ENCODE peak calls at places on chromosomes 4 and X, in eight cellular contexts. G, N, P, O, F, Z, Y and T are unnamed samples.

GRCh38 chr4:155099231-155099630 is 109.2 kb upstream of the NPY2R start:
- DNase-seq in F (no peak), Z (no peak), N (no peak), Y (no peak), G (no peak), P (no peak), O (no peak), T (no peak)

GRCh38 chr4:27218013-27218412 is 357.4 kb downstream of the STIM2 start:
- DNase-seq in Y (no peak), F (no peak), G (no peak), P (peak; percentile 55), O (no peak), Z (no peak), N (no peak), T (no peak)

GRCh38 chr4:138576684-138577083 is 334.5 kb upstream of the SLC7A11 start:
- DNase-seq in P (peak; percentile 56), F (no peak), N (no peak), Z (no peak), G (no peak), Y (no peak), O (no peak), T (no peak)

GRCh38 chrX:53435997-53436396 is 1.8 kb upstream of the HSD17B10 start:
- DNase-seq in G (peak; percentile 39), N (peak; percentile 78), O (peak; percentile 61), Z (peak; percentile 57), P (peak; percentile 49), Y (no peak), F (peak; percentile 71), T (no peak)

GRCh38 chrX:19670321-19670750 is 155.0 kb upstream of the MAP3K15 start:
- DNase-seq in Z (no peak), F (no peak), N (no peak), Y (no peak), G (no peak), P (peak; percentile 9), O (no peak), T (no peak)

GRCh38 chr4:118904935-118905334 is 16.3 kb downstream of the SYNPO2 start:
- DNase-seq in Z (no peak), F (no peak), G (no peak), N (no peak), O (no peak), Y (no peak), P (no peak), T (no peak)

GRCh38 chr4:147864591-147864990 is 132.7 kb downstream of the ARHGAP10 start:
- DNase-seq in Z (no peak), O (no peak), F (no peak), Y (no peak), P (no peak), N (no peak), G (no peak), T (no peak)

GRCh38 chr4:101155368-101155767 is 192.0 kb downstream of the PPP3CA start:
- DNase-seq in G (no peak), N (peak; percentile 9), Z (no peak), F (no peak), Y (no peak), O (no peak), P (peak; percentile 81), T (no peak)

GRCh38 chr4:161936625-161937133 is 227.1 kb downstream of the FSTL5 start:
- DNase-seq in Y (no peak), N (no peak), Z (no peak), O (no peak), G (no peak), F (no peak), P (peak; percentile 75), T (no peak)

GRCh38 chr4:38857354-38858096 is 908 bp upstream of the TLR6 start:
- DNase-seq in G (no peak), N (peak; percentile 70), Y (peak; percentile 74), P (peak; percentile 88), F (peak; percentile 81), O (no peak), Z (peak; percentile 53), T (peak; percentile 78)

GRCh38 chrX:109660756-109661155 is 35.8 kb upstream of the KCNE5 start:
- DNase-seq in G (no peak), Y (no peak), N (no peak), F (no peak), P (no peak), Z (no peak), O (no peak), T (no peak)

GRCh38 chrX:116230136-116230886 is 59.8 kb downstream of the AGTR2 start:
- DNase-seq in F (no peak), N (no peak), Y (no peak), Z (no peak), O (no peak), G (no peak), P (no peak), T (no peak)

GRCh38 chr4:108834167-108834566 is 71.3 kb upstream of the ETNPPL start:
- DNase-seq in N (no peak), Z (no peak), P (peak; percentile 74), G (no peak), Y (no peak), F (no peak), O (no peak), T (no peak)

GRCh38 chr4:189090174-189090814 is 850.4 kb upstream of the FRG1 start:
- DNase-seq in Y (no peak), N (peak; percentile 58), O (peak; percentile 10), G (no peak), Z (no peak), P (peak; percentile 5), F (no peak), T (no peak)

GRCh38 chr4:76781698-76782595 is 116.0 kb downstream of the SOWAHB start:
- DNase-seq in Y (no peak), Z (no peak), P (peak; percentile 97), O (no peak), N (peak; percentile 78), G (no peak), F (no peak), T (no peak)

GRCh38 chrX:153867671-153868070 is 18.3 kb downstream of the L1CAM start:
- DNase-seq in Z (no peak), N (no peak), P (no peak), O (no peak), Y (no peak), G (no peak), F (no peak), T (no peak)

GRCh38 chr4:47473351-47473750 is 9.8 kb upstream of the COMMD8 start:
- DNase-seq in Z (no peak), Y (no peak), F (no peak), O (no peak), N (no peak), G (no peak), P (no peak), T (no peak)

GRCh38 chrX:107773206-107773605 is 2.4 kb downstream of the TSC22D3 start:
- DNase-seq in P (no peak), O (peak; percentile 23), F (no peak), N (no peak), G (no peak), Z (no peak), Y (no peak), T (no peak)

GRCh38 chrX:100994352-100995281 is 25.1 kb downstream of the ARL13A start:
- DNase-seq in O (no peak), F (no peak), N (peak; percentile 8), P (peak; percentile 65), G (no peak), Y (no peak), Z (no peak), T (no peak)

GRCh38 chrX:107845625-107846024 is 20.0 kb downstream of the MID2 start:
- DNase-seq in F (no peak), N (no peak), G (no peak), Y (no peak), O (no peak), P (no peak), Z (no peak), T (no peak)

GRCh38 chr4:8194306-8195242 is 4.5 kb upstream of the SH3TC1 start:
- DNase-seq in G (no peak), F (no peak), P (no peak), Y (no peak), Z (no peak), O (no peak), N (no peak), T (no peak)

GRCh38 chr4:22942920-22943559 is 250.3 kb downstream of the GBA3 start:
- DNase-seq in G (no peak), Z (no peak), Y (no peak), O (no peak), F (no peak), P (no peak), N (no peak), T (no peak)

GRCh38 chr4:10974371-10974770 is 289.8 kb upstream of the CLNK start:
- DNase-seq in G (no peak), Z (no peak), Y (no peak), P (no peak), N (no peak), F (no peak), O (no peak), T (no peak)

GRCh38 chr4:173403051-173403450 is 4.1 kb upstream of the SCRG1 start:
- DNase-seq in N (peak; percentile 27), O (no peak), F (no peak), P (peak; percentile 76), G (no peak), Z (no peak), Y (no peak), T (no peak)

GRCh38 chr4:180827610-180828009 is 1415.6 kb upstream of the TENM3 start:
- DNase-seq in G (no peak), P (no peak), Z (no peak), Y (no peak), O (no peak), F (no peak), N (peak; percentile 11), T (no peak)

GRCh38 chrX:136694491-136695087 is 46.6 kb downstream of the CD40LG start:
- DNase-seq in P (peak; percentile 34), O (peak; percentile 3), Y (no peak), Z (peak; percentile 36), N (peak; percentile 50), F (no peak), G (no peak), T (no peak)

GRCh38 chr4:8200302-8200975 is 1.3 kb downstream of the SH3TC1 start:
- DNase-seq in G (peak; percentile 31), N (peak; percentile 72), P (peak; percentile 18), F (peak; percentile 84), Y (no peak), Z (peak; percentile 84), O (no peak), T (no peak)

GRCh38 chrX:36957425-36958328 is 50.5 kb upstream of the FAM47C start:
- DNase-seq in N (no peak), O (peak; percentile 61), Y (no peak), G (no peak), P (no peak), F (no peak), Z (peak; percentile 1), T (no peak)

GRCh38 chr4:76947369-76947768 is 2.2 kb upstream of the SEPTIN11 start:
- DNase-seq in Y (no peak), F (no peak), G (no peak), Z (no peak), N (no peak), P (peak; percentile 41), O (no peak), T (no peak)

GRCh38 chr4:31458813-31459212 is 738.6 kb downstream of the PCDH7 start:
- DNase-seq in N (no peak), P (no peak), Y (no peak), G (no peak), Z (no peak), O (no peak), F (no peak), T (no peak)

GRCh38 chrX:2894885-2895292 is 34.2 kb downstream of the ARSD start:
- DNase-seq in Y (no peak), N (no peak), O (no peak), G (no peak), Z (no peak), F (no peak), P (peak; percentile 53), T (no peak)

GRCh38 chr4:112181358-112182000 is 36.2 kb downstream of the FAM241A start:
- DNase-seq in Z (no peak), N (no peak), Y (no peak), P (no peak), F (no peak), G (no peak), O (no peak), T (no peak)

GRCh38 chr4:121876070-121876469 is 5.8 kb upstream of the BBS7 start:
- DNase-seq in N (no peak), O (no peak), F (no peak), Z (no peak), G (no peak), P (no peak), Y (no peak), T (no peak)